ENCODE peak calls at places on chromosomes 2 and 18, in eight cellular contexts. S is GM12878, M is suprapubic skin, P is A549, K is upper lobe of left lung, T is SK-N-SH, L is esophagus muscularis mucosa, E is stomach. Q is an unnamed sample.
A peak's percentile ranks its signal among the peaks of the same experiment; 100 is the strongest.

GRCh38 chr18:54776282-54776977 is 51.8 kb upstream of the RAB27B start:
- DNase-seq in S (peak; percentile 12), M (no peak), P (peak; percentile 57), K (peak; percentile 38), T (no peak), L (no peak), E (no peak), Q (no peak)

GRCh38 chr2:146547236-146547635 is 1297.6 kb upstream of the ACVR2A start:
- DNase-seq in S (no peak), M (no peak), P (no peak), K (no peak), T (no peak), L (no peak), E (no peak), Q (no peak)

GRCh38 chr2:60819155-60819862 is 62.1 kb upstream of the REL start:
- DNase-seq in S (no peak), M (peak; percentile 60), P (no peak), K (peak; percentile 50), T (no peak), L (no peak), E (peak; percentile 41), Q (no peak)

GRCh38 chr2:199907008-199907714 is 3.9 kb upstream of the C2orf69 start:
- DNase-seq in S (no peak), M (no peak), P (no peak), K (no peak), T (no peak), L (no peak), E (no peak), Q (no peak)

GRCh38 chr2:207334631-207335371 is 169.1 kb upstream of the KLF7 start:
- DNase-seq in S (no peak), M (no peak), P (peak; percentile 72), K (peak; percentile 76), T (no peak), L (no peak), E (peak; percentile 53), Q (peak; percentile 47)

GRCh38 chr2:3189076-3189591 is 188.5 kb downstream of the EIPR1 start:
- DNase-seq in S (no peak), M (no peak), P (no peak), K (no peak), T (no peak), L (no peak), E (no peak), Q (no peak)

GRCh38 chr2:167381349-167381748 is 493.1 kb downstream of the XIRP2 start:
- DNase-seq in S (no peak), M (no peak), P (no peak), K (no peak), T (no peak), L (no peak), E (no peak), Q (no peak)

GRCh38 chr2:175203621-175204496 is 22.3 kb upstream of the ATP5MC3 start:
- DNase-seq in S (no peak), M (no peak), P (peak; percentile 21), K (peak; percentile 31), T (peak; percentile 56), L (no peak), E (peak; percentile 59), Q (no peak)

GRCh38 chr2:174753038-174753633 is 11.1 kb downstream of the CHRNA1 start:
- DNase-seq in S (peak; percentile 27), M (no peak), P (no peak), K (no peak), T (no peak), L (no peak), E (no peak), Q (no peak)

GRCh38 chr2:26725516-26725810 is 32.9 kb downstream of the KCNK3 start:
- DNase-seq in S (no peak), M (no peak), P (no peak), K (no peak), T (no peak), L (no peak), E (no peak), Q (no peak)

GRCh38 chr2:37585295-37585908 is 86.0 kb downstream of the CDC42EP3 start:
- DNase-seq in S (no peak), M (no peak), P (no peak), K (peak; percentile 53), T (no peak), L (no peak), E (peak; percentile 66), Q (peak; percentile 43)

GRCh38 chr2:25401307-25402021 is 59.7 kb upstream of the DNMT3A start:
- DNase-seq in S (no peak), M (no peak), P (no peak), K (no peak), T (no peak), L (no peak), E (no peak), Q (no peak)

GRCh38 chr2:182553483-182553882 is 126.6 kb upstream of the PDE1A start:
- DNase-seq in S (peak; percentile 57), M (no peak), P (no peak), K (no peak), T (no peak), L (no peak), E (no peak), Q (no peak)

GRCh38 chr18:21242141-21243040 is at the start of gene GREB1L:
- DNase-seq in S (no peak), M (no peak), P (peak; percentile 40), K (no peak), T (peak; percentile 57), L (no peak), E (peak; percentile 63), Q (peak; percentile 79)
- H3K4me3 ChIP-seq in S (no peak within 1 kb of the TSS), M (peak within 1 kb of the TSS; percentile 58), P (peak within 1 kb of the TSS; percentile 62), K (peak within 1 kb of the TSS; percentile 57), T (peak within 1 kb of the TSS; percentile 28), L (peak within 1 kb of the TSS; percentile 77), E (peak within 1 kb of the TSS; percentile 49), Q (peak within 1 kb of the TSS; percentile 69)

DNA sequence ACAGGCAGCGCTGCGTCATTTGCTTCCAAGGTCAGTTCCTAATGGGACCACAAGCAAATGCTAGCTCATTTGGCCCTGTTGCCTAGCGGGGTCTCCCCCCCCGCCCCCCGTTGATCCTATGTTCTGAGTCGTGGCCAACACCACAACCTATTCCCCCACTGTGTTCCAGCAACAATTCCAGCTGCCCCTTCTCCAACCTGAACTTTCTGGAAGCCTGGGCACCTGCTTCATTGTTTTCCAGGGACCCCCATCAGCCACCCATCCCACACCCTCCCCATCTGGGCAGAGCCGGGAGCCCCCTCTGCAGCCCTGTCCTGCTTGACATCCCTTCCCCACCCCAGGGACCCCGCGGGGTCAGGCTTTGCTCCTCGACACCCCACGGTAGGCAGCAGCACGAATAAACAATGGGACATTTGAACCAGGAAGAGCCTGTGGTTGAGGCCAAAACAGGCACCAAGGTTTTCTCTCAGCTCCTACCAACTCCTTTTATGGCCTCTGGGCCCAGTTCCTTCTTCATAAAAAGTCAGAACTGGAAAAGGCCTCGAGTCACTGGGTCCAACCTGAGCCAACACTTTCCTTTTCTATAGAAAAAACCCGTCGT is 20.5 kb downstream of the TEX44 start:
- DNase-seq in S (no peak), M (no peak), P (no peak), K (peak; percentile 28), T (no peak), L (no peak), E (no peak), Q (peak; percentile 38)
- TF ChIP-seq EP300 in S (no peak), M (no peak), P (no peak), K (no peak), T (no peak), L (no peak), E (no peak), Q (no peak)

GRCh38 chr2:58239243-58239642 is 1.9 kb downstream of the FANCL start:
- DNase-seq in S (no peak), M (no peak), P (no peak), K (no peak), T (no peak), L (no peak), E (no peak), Q (no peak)

GRCh38 chr2:58235988-58236387 is 5.1 kb downstream of the FANCL start:
- DNase-seq in S (no peak), M (no peak), P (no peak), K (no peak), T (no peak), L (no peak), E (no peak), Q (no peak)

GRCh38 chr2:58235170-58235569 is 6.0 kb downstream of the FANCL start:
- DNase-seq in S (no peak), M (no peak), P (no peak), K (no peak), T (no peak), L (no peak), E (no peak), Q (no peak)

GRCh38 chr2:58240595-58240937 is 559 bp downstream of the FANCL start:
- DNase-seq in S (no peak), M (no peak), P (peak; percentile 11), K (no peak), T (peak; percentile 14), L (no peak), E (no peak), Q (no peak)

GRCh38 chr2:58237741-58238140 is 3.4 kb downstream of the FANCL start:
- DNase-seq in S (no peak), M (no peak), P (no peak), K (no peak), T (no peak), L (no peak), E (no peak), Q (no peak)
- H3K4me3 ChIP-seq in S (peak overlapping the region; percentile 90), M (no peak overlapping the region), P (no peak overlapping the region), K (no peak overlapping the region), T (no peak overlapping the region), L (no peak overlapping the region), E (no peak overlapping the region), Q (no peak overlapping the region)

GRCh38 chr2:161981016-161981415 is 93.0 kb downstream of the DPP4 start:
- DNase-seq in S (no peak), M (no peak), P (no peak), K (no peak), T (no peak), L (no peak), E (no peak), Q (no peak)

GRCh38 chr2:161983896-161984295 is 90.1 kb downstream of the DPP4 start:
- DNase-seq in S (no peak), M (no peak), P (no peak), K (no peak), T (no peak), L (no peak), E (no peak), Q (no peak)

GRCh38 chr2:161981679-161982300 is 92.2 kb downstream of the DPP4 start:
- DNase-seq in S (no peak), M (no peak), P (no peak), K (no peak), T (no peak), L (no peak), E (no peak), Q (no peak)

GRCh38 chr2:161982548-161982947 is 91.5 kb downstream of the DPP4 start:
- DNase-seq in S (no peak), M (no peak), P (no peak), K (no peak), T (no peak), L (no peak), E (no peak), Q (no peak)

DNA sequence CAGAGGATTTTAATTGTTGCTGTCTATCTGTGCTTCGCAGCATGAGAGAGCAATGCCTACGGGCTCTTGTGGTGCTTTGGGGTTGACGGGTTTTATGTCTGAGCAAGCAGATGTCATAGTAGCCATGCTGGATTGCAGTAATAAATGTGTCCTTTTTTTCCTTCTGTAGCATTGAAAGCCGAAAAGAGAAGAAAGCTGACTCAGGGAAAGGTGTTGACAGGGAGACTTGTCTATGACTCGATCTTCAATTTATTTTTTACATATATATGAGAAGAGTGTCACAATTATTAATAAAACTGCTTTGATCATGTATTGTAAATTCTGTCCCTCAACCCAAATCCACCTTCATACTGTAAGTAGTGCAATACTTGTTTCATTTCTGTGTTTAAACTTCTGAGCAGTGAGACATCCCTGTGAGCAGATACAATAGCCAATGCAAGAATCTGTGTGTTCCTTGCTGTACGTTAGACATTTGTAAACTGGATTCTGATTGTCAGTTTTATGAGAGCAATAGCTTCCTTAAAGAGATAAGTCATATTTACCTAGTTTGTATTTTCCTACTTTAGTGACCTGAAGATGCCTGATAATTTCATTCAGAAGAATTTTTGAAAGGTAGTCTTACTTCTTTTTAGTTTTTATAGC is 90.9 kb downstream of the DPP4 start:
- DNase-seq in S (no peak), M (no peak), P (no peak), K (no peak), T (no peak), L (no peak), E (no peak), Q (no peak)
- TF ChIP-seq EP300 in S (no peak), M (no peak), P (no peak), K (no peak), T (no peak), L (no peak), E (no peak), Q (no peak)